ENCODE peak calls at places on chromosome 10, in four cellular contexts. One of them, this sample, is unnamed.

GRCh38 chr10:3538850-3539531 is 246.0 kb downstream of the KLF6 start:
- DNase-seq in PC-9: peak
- DNase-seq in NB4: peak
- DNase-seq in IMR-90: peak
- DNase-seq in this sample: peak

GRCh38 chr10:70551971-70552422 is 50.5 kb downstream of the PRF1 start:
- DNase-seq in PC-9: no peak
- DNase-seq in NB4: no peak
- DNase-seq in IMR-90: peak
- DNase-seq in this sample: peak

GRCh38 chr10:12777840-12778585 is 223.5 kb downstream of the CCDC3 start:
- DNase-seq in PC-9: no peak
- DNase-seq in IMR-90: no peak
- DNase-seq in NB4: no peak
- DNase-seq in this sample: no peak

GRCh38 chr10:62806246-62806645 is 1.7 kb downstream of the ADO start:
- DNase-seq in PC-9: no peak
- DNase-seq in IMR-90: peak
- DNase-seq in NB4: no peak
- DNase-seq in this sample: no peak

GRCh38 chr10:104980401-104980800 is 339.3 kb downstream of the SORCS3 start:
- DNase-seq in PC-9: no peak
- DNase-seq in IMR-90: no peak
- DNase-seq in NB4: no peak
- DNase-seq in this sample: no peak

GRCh38 chr10:43607199-43607573 is 948 bp downstream of the ZNF485 start:
- DNase-seq in IMR-90: no peak
- DNase-seq in PC-9: no peak
- DNase-seq in NB4: no peak
- DNase-seq in this sample: no peak

GRCh38 chr10:26911811-26912461 is 51.2 kb upstream of the ABI1 start:
- DNase-seq in NB4: no peak
- DNase-seq in PC-9: no peak
- DNase-seq in IMR-90: no peak
- DNase-seq in this sample: no peak

GRCh38 chr10:11179231-11180105 is 161.8 kb downstream of the CELF2 start:
- DNase-seq in IMR-90: no peak
- DNase-seq in PC-9: no peak
- DNase-seq in NB4: peak
- DNase-seq in this sample: no peak

GRCh38 chr10:34203966-34204630 is 611.0 kb downstream of the PARD3 start:
- DNase-seq in IMR-90: no peak
- DNase-seq in PC-9: no peak
- DNase-seq in NB4: no peak
- DNase-seq in this sample: no peak

GRCh38 chr10:30365278-30365677 is 16.2 kb upstream of the MTPAP start:
- DNase-seq in NB4: no peak
- DNase-seq in IMR-90: no peak
- DNase-seq in PC-9: peak
- DNase-seq in this sample: no peak

GRCh38 chr10:132836832-132837540 is 51.0 kb upstream of the NKX6-2 start:
- DNase-seq in IMR-90: peak
- DNase-seq in PC-9: peak
- DNase-seq in NB4: peak
- DNase-seq in this sample: no peak

GRCh38 chr10:119201233-119201632 is 6.1 kb upstream of the GRK5 start:
- DNase-seq in NB4: no peak
- DNase-seq in PC-9: no peak
- DNase-seq in IMR-90: no peak
- DNase-seq in this sample: no peak

GRCh38 chr10:109328001-109328400 is 595.3 kb downstream of the XPNPEP1 start:
- DNase-seq in PC-9: no peak
- DNase-seq in IMR-90: no peak
- DNase-seq in NB4: no peak
- DNase-seq in this sample: no peak
- TF ChIP-seq CTCF in PC-9: no peak
- TF ChIP-seq CTCF in IMR-90: no peak
- TF ChIP-seq CTCF in NB4: peak
- TF ChIP-seq CTCF in this sample: no peak

GRCh38 chr10:69408318-69409175 is 8.2 kb downstream of the TACR2 start:
- DNase-seq in NB4: peak
- DNase-seq in PC-9: peak
- DNase-seq in IMR-90: peak
- DNase-seq in this sample: peak
- H3K4me3 ChIP-seq in NB4: no peak
- H3K4me3 ChIP-seq in PC-9: peak
- H3K4me3 ChIP-seq in IMR-90: peak
- H3K4me3 ChIP-seq in this sample: peak

DNA sequence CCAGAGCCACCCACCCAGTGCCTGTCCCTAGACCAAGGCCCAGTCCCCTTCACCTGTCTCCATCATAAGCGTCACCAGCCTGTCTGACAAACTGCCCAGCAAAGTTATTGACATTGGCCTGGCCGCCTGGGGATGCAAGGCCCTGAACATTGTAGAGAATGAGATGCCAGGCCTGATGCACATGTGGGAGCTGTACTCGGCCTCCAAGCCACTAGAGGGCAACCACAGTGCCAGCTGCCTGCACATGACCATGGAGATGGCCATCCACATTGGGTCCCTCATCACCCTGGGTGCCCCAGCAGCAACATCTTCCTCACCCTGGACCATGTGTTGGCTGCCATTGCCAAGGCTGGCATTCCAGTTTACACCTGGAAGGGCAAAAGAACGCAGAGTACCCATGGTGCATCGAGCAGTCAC is 63.7 kb upstream of the ANTXRL start:
- DNase-seq in NB4: peak
- DNase-seq in IMR-90: no peak
- DNase-seq in PC-9: no peak
- DNase-seq in this sample: no peak
- TF ChIP-seq CTCF in NB4: peak
- TF ChIP-seq CTCF in IMR-90: no peak
- TF ChIP-seq CTCF in PC-9: peak
- TF ChIP-seq CTCF in this sample: peak

GRCh38 chr10:1195828-1196227 is 139.6 kb downstream of the WDR37 start:
- DNase-seq in NB4: no peak
- DNase-seq in IMR-90: no peak
- DNase-seq in PC-9: no peak
- DNase-seq in this sample: no peak
- H3K4me3 ChIP-seq in NB4: no peak
- H3K4me3 ChIP-seq in IMR-90: no peak
- H3K4me3 ChIP-seq in PC-9: no peak
- H3K4me3 ChIP-seq in this sample: no peak

This sample was measured in retinal pigment epithelial cell.